ENCODE peak calls at places on chromosome 6, in four cellular contexts. One of them, this sample, is unnamed.

GRCh38 chr6:51949451-51949850 is 138.0 kb downstream of the PKHD1 start:
- DNase-seq in SK-N-SH: no peak
- DNase-seq in GM23338: no peak
- DNase-seq in GM23248: no peak
- DNase-seq in this sample: no peak

GRCh38 chr6:113669641-113670040 is 187.5 kb upstream of the MARCKS start:
- DNase-seq in SK-N-SH: no peak
- DNase-seq in GM23338: no peak
- DNase-seq in GM23248: no peak
- DNase-seq in this sample: no peak

GRCh38 chr6:45617441-45617840 is 239.7 kb upstream of the SUPT3H start:
- DNase-seq in SK-N-SH: no peak
- DNase-seq in GM23338: no peak
- DNase-seq in GM23248: peak; percentile 22
- DNase-seq in this sample: no peak

GRCh38 chr6:127385668-127386385 is 42.4 kb upstream of the ECHDC1 start:
- DNase-seq in SK-N-SH: no peak
- DNase-seq in GM23338: no peak
- DNase-seq in GM23248: no peak
- DNase-seq in this sample: no peak

GRCh38 chr6:46174904-46175303 is 4.1 kb upstream of the ENPP5 start:
- DNase-seq in SK-N-SH: no peak
- DNase-seq in GM23338: no peak
- DNase-seq in GM23248: no peak
- DNase-seq in this sample: no peak

GRCh38 chr6:45378324-45378926 is 691 bp upstream of the SUPT3H start:
- DNase-seq in SK-N-SH: peak; percentile 58
- DNase-seq in GM23338: no peak
- DNase-seq in GM23248: peak; percentile 73
- DNase-seq in this sample: no peak

GRCh38 chr6:7087491-7087979 is 20.2 kb upstream of the RREB1 start:
- DNase-seq in SK-N-SH: no peak
- DNase-seq in GM23338: no peak
- DNase-seq in GM23248: no peak
- DNase-seq in this sample: peak; percentile 75

GRCh38 chr6:84773431-84774173 is 9.2 kb upstream of the TBX18 start:
- DNase-seq in SK-N-SH: peak; percentile 53
- DNase-seq in GM23338: peak; percentile 69
- DNase-seq in GM23248: peak; percentile 75
- DNase-seq in this sample: peak; percentile 55

GRCh38 chr6:21808551-21809181 is 215.1 kb downstream of the SOX4 start:
- DNase-seq in SK-N-SH: no peak
- DNase-seq in GM23338: no peak
- DNase-seq in GM23248: peak; percentile 22
- DNase-seq in this sample: peak; percentile 60

GRCh38 chr6:16929814-16930213 is 168.6 kb upstream of the ATXN1 start:
- DNase-seq in SK-N-SH: no peak
- DNase-seq in GM23338: no peak
- DNase-seq in GM23248: peak; percentile 97
- DNase-seq in this sample: peak; percentile 37

DNA sequence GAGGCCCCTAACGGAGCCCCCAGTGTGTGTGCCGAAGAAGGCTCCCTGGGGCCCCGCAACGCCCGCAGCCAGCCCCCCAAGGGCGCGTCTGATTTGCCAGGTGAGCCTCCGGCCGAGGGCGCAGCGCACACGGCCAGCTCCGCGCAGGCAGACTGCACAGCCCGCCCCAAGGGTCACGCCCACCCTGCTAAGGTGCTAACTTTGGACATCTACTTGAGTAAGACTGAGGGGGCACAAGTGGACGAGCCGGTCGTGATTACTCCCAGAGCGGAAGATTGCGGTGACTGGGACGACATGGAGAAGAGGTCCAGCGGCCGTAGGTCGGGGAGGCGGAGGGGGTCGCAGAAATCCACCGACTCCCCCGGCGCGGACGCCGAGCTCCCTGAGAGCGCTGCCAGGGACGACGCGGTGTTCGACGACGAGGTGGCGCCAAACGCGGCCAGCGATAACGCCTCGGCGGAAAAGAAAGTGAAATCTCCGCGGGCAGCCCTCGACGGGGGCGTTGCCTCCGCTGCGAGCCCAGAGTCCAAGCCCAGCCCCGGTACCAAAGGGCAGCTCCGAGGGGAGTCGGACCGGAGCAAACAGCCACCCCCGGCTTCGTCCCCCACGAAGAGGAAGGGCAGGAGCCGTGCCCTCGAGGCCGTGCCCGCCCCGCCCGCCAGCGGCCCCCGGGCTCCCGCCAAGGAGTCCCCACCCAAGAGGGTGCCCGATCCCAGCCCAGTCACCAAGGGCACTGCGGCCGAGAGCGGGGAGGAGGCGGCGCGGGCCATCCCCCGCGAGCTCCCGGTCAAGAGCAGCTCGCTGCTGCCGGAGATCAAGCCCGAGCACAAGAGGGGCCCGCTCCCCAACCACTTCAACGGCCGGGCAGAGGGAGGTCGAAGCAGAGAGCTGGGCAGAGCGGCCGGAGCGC is 117.0 kb downstream of the RTN4IP1 start:
- DNase-seq in SK-N-SH: peak; percentile 61
- DNase-seq in GM23338: peak; percentile 80
- DNase-seq in GM23248: peak; percentile 82
- DNase-seq in this sample: peak; percentile 82
- TF ChIP-seq EZH2phosphoT487 in SK-N-SH: no peak
- TF ChIP-seq EZH2phosphoT487 in GM23338: no peak
- TF ChIP-seq EZH2phosphoT487 in GM23248: no peak
- TF ChIP-seq EZH2phosphoT487 in this sample: no peak

GRCh38 chr6:128494440-128494839 is 26.0 kb downstream of the PTPRK start:
- DNase-seq in SK-N-SH: no peak
- DNase-seq in GM23338: peak; percentile 53
- DNase-seq in GM23248: no peak
- DNase-seq in this sample: no peak

GRCh38 chr6:128495536-128496333 is 24.7 kb downstream of the PTPRK start:
- DNase-seq in SK-N-SH: no peak
- DNase-seq in GM23338: no peak
- DNase-seq in GM23248: no peak
- DNase-seq in this sample: no peak

GRCh38 chr6:128500017-128500416 is 20.4 kb downstream of the PTPRK start:
- DNase-seq in SK-N-SH: no peak
- DNase-seq in GM23338: no peak
- DNase-seq in GM23248: peak; percentile 31
- DNase-seq in this sample: peak; percentile 34

GRCh38 chr6:128499079-128499705 is 21.2 kb downstream of the PTPRK start:
- DNase-seq in SK-N-SH: no peak
- DNase-seq in GM23338: no peak
- DNase-seq in GM23248: no peak
- DNase-seq in this sample: peak; percentile 31

DNA sequence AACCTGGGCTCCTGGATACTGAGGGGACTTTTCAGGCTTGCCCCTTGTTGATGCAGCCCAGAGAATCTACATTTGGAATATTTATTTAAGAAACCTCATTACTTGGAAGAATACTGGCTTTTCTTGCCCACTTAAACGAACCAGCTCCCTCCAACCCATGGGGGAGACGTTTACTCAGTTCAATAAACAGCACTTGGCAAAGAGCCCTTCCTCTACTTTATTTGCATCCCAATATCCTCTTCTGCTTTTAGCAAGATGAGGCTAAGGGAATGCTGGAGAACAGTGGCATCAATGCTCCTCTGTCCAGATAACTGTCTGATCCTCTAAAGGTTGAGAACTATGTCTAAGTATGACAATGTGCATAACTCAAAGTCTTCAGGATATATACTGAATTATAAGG is 22.2 kb downstream of the PTPRK start:
- DNase-seq in SK-N-SH: no peak
- DNase-seq in GM23338: no peak
- DNase-seq in GM23248: no peak
- DNase-seq in this sample: no peak
- H3K4me2 ChIP-seq in SK-N-SH: no peak overlapping the region
- H3K4me2 ChIP-seq in GM23338: peak overlapping the region; percentile 61
- H3K4me2 ChIP-seq in GM23248: no peak overlapping the region
- H3K4me2 ChIP-seq in this sample: peak overlapping the region; percentile 53

GRCh38 chr6:149032599-149033405 is 284.7 kb upstream of the TAB2 start:
- DNase-seq in SK-N-SH: peak; percentile 26
- DNase-seq in GM23338: no peak
- DNase-seq in GM23248: peak; percentile 93
- DNase-seq in this sample: no peak

GRCh38 chr6:149031545-149032317 is 284.9 kb downstream of the UST start:
- DNase-seq in SK-N-SH: peak; percentile 22
- DNase-seq in GM23338: no peak
- DNase-seq in GM23248: peak; percentile 88
- DNase-seq in this sample: no peak

GRCh38 chr6:149032318-149032598 is 285.3 kb upstream of the TAB2 start:
- DNase-seq in SK-N-SH: no peak
- DNase-seq in GM23338: no peak
- DNase-seq in GM23248: no peak
- DNase-seq in this sample: no peak

GRCh38 chr6:149035806-149036205 is 281.7 kb upstream of the TAB2 start:
- DNase-seq in SK-N-SH: no peak
- DNase-seq in GM23338: no peak
- DNase-seq in GM23248: no peak
- DNase-seq in this sample: no peak

DNA sequence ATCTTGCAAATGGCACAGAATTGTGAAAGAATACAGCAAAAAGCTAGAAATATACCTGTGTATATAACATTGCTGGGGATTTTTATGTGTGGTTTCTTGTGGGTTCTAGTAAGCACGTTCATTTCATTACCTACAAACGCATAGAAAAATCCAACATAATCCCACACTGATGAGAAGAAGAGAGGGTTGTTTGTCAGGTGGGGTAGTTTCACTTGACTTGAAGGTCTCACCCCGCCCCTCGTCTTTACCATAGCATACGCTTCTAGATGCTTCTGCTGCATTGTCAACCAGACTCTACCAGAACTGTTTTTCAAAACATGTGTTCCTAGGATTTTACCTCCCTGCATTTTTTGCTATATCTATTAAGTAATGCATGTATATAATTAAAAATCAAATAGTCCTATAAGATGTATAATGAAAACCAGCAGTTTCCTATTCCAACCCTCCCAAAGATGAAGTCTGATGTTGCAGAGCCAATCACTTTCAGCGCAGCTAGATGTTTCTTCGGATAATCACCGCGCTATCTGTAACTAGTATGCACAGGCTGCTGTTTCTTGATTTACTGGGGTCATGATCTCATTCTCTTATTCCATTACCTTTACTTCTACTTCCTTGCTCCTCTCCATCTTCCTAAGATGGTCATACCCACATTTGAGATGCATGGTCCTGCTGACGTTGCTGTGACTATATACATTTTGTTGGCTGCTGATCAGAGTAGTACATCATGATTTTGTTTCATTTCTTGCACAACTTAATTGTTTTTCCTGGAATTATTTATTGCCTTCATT is 283.9 kb upstream of the TAB2 start:
- DNase-seq in SK-N-SH: no peak
- DNase-seq in GM23338: no peak
- DNase-seq in GM23248: no peak
- DNase-seq in this sample: no peak
- TF ChIP-seq EZH2phosphoT487 in SK-N-SH: no peak
- TF ChIP-seq EZH2phosphoT487 in GM23338: no peak
- TF ChIP-seq EZH2phosphoT487 in GM23248: no peak
- TF ChIP-seq EZH2phosphoT487 in this sample: no peak

DNA sequence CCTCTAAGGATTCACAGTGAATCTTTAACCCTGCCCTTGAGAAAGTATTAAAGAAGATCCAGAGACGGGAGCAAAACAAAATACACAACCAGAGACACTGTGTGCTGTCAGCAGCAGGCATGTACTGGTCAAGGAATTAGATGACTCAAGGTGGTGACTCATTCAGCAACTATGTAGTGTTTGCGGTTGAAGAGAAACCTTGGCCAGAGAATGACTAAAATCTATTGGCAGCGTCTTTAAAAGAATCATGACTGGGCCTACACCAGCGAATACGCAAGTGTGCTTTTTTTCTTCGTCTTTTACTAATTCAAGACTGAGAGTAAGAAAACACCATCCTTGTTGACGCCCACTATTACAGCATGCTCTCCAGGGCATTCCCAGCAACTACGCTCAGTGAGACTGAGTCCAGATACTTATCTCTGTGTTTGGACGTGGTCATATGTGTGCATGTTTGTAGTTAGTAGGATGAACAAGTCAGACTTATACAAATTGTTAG is 72.4 kb upstream of the BACH2 start:
- DNase-seq in SK-N-SH: no peak
- DNase-seq in GM23338: peak; percentile 88
- DNase-seq in GM23248: peak; percentile 98
- DNase-seq in this sample: peak; percentile 93
- H3K4me2 ChIP-seq in SK-N-SH: peak overlapping the region; percentile 52
- H3K4me2 ChIP-seq in GM23338: peak overlapping the region; percentile 11
- H3K4me2 ChIP-seq in GM23248: peak overlapping the region; percentile 63
- H3K4me2 ChIP-seq in this sample: peak overlapping the region; percentile 27

GRCh38 chr6:135606392-135606791 is 108.9 kb upstream of the AHI1 start:
- DNase-seq in SK-N-SH: no peak
- DNase-seq in GM23338: no peak
- DNase-seq in GM23248: no peak
- DNase-seq in this sample: no peak
- TF ChIP-seq EZH2phosphoT487 in SK-N-SH: no peak
- TF ChIP-seq EZH2phosphoT487 in GM23338: no peak
- TF ChIP-seq EZH2phosphoT487 in GM23248: no peak
- TF ChIP-seq EZH2phosphoT487 in this sample: no peak

GRCh38 chr6:134347141-134347540 is 29.2 kb upstream of the SGK1 start:
- DNase-seq in SK-N-SH: no peak
- DNase-seq in GM23338: no peak
- DNase-seq in GM23248: no peak
- DNase-seq in this sample: no peak
- H3K4me2 ChIP-seq in SK-N-SH: no peak overlapping the region
- H3K4me2 ChIP-seq in GM23338: no peak overlapping the region
- H3K4me2 ChIP-seq in GM23248: no peak overlapping the region
- H3K4me2 ChIP-seq in this sample: no peak overlapping the region

GRCh38 chr6:35522660-35523658 is 10.3 kb upstream of the TULP1 start:
- DNase-seq in SK-N-SH: peak; percentile 92
- DNase-seq in GM23338: peak; percentile 86
- DNase-seq in GM23248: peak; percentile 78
- DNase-seq in this sample: peak; percentile 86
- TF ChIP-seq EZH2phosphoT487 in SK-N-SH: no peak
- TF ChIP-seq EZH2phosphoT487 in GM23338: no peak
- TF ChIP-seq EZH2phosphoT487 in GM23248: no peak
- TF ChIP-seq EZH2phosphoT487 in this sample: no peak

DNA sequence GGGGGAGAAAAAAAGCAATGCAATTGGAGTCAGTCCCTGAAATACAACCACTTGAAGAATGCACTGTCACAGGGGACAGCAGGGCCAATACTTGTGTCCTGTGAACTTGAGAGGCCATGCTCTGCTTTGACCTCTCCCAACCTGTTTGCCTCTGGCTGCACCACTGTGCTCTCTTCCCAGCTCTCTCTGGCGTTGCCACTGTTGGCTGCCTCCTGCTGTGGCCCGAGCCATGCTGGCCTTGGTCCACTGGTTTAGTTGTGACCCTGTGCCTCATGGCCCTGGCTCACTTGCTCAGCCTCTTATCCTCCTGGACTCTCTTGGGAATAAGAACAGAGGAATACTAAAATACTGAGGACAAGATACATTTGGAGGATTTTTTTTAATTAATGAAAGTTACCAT is 14.5 kb upstream of the FBXO30 start:
- DNase-seq in SK-N-SH: no peak
- DNase-seq in GM23338: peak; percentile 15
- DNase-seq in GM23248: no peak
- DNase-seq in this sample: no peak
- H3K4me2 ChIP-seq in SK-N-SH: no peak overlapping the region
- H3K4me2 ChIP-seq in GM23338: no peak overlapping the region
- H3K4me2 ChIP-seq in GM23248: no peak overlapping the region
- H3K4me2 ChIP-seq in this sample: no peak overlapping the region